ENCODE peak calls at places on chromosomes 16 and 17, in five cellular contexts. D is AG08396, N is aorta, F is heart left ventricle, W is T-helper 1 cell. X is an unnamed sample.

GRCh38 chr17:3557768-3558583 is at the start of gene TRPV3:
- DNase-seq in N (peak; percentile 65), F (no peak), D (no peak), W (no peak), X (no peak)

GRCh38 chr17:37847102-37847501 is 77.1 kb upstream of the TBC1D3K start:
- DNase-seq in W (no peak), N (no peak), F (no peak), D (no peak), X (no peak)

GRCh38 chr16:86962913-86963312 is 354.3 kb downstream of the C16orf95 start:
- DNase-seq in F (no peak), N (no peak), W (no peak), D (no peak), X (no peak)

GRCh38 chr16:11175850-11176341 is 80.1 kb downstream of the SOCS1 start:
- DNase-seq in D (no peak), W (no peak), F (no peak), N (no peak), X (no peak)

GRCh38 chr17:58677204-58677880 is 14.5 kb downstream of the TEX14 start:
- DNase-seq in N (no peak), F (no peak), D (peak; percentile 19), W (no peak), X (no peak)

GRCh38 chr16:65954446-65954845 is 412.0 kb upstream of the CDH5 start:
- DNase-seq in W (no peak), D (no peak), F (no peak), N (no peak), X (no peak)

GRCh38 chr17:65434251-65434650 is 127.2 kb downstream of the AXIN2 start:
- DNase-seq in W (no peak), F (no peak), D (no peak), N (no peak), X (peak; percentile 37)

GRCh38 chr17:79377230-79377790 is 233.5 kb downstream of the RBFOX3 start:
- DNase-seq in N (no peak), D (no peak), F (no peak), W (no peak), X (no peak)

GRCh38 chr17:83176956-83177583 is 97.7 kb downstream of the METRNL start:
- DNase-seq in W (no peak), N (no peak), F (no peak), D (no peak), X (no peak)

GRCh38 chr16:29710227-29711219 is 31.5 kb downstream of the QPRT start:
- DNase-seq in W (no peak), F (no peak), D (peak; percentile 69), N (no peak), X (peak; percentile 79)

GRCh38 chr16:67001726-67002125 is 13.3 kb downstream of the CES4A start:
- DNase-seq in F (no peak), D (no peak), N (no peak), W (no peak), X (no peak)

GRCh38 chr16:83953796-83954576 is 946 bp downstream of the OSGIN1 start:
- DNase-seq in W (no peak), F (no peak), N (no peak), D (peak; percentile 44), X (peak; percentile 32)

GRCh38 chr17:75832164-75832651 is 12.0 kb downstream of the UNC13D start:
- DNase-seq in N (peak; percentile 80), W (no peak), F (no peak), D (peak; percentile 70), X (peak; percentile 89)

GRCh38 chr16:66740010-66740409 is 11.4 kb downstream of the DYNC1LI2 start:
- DNase-seq in F (no peak), N (no peak), W (no peak), D (peak; percentile 55), X (peak; percentile 41)

GRCh38 chr17:39782481-39782880 is 44.7 kb downstream of the GRB7 start:
- DNase-seq in W (no peak), N (no peak), D (no peak), F (no peak), X (peak; percentile 91)

GRCh38 chr16:3143598-3144330 is 8.9 kb downstream of the ZNF213 start:
- DNase-seq in D (no peak), W (no peak), F (peak; percentile 74), N (peak; percentile 45), X (no peak)

GRCh38 chr17:3796110-3796821 is 4.7 kb downstream of the ITGAE start:
- DNase-seq in F (no peak), W (no peak), D (no peak), N (no peak), X (no peak)

GRCh38 chr17:2911035-2911754 is 115.0 kb downstream of the RAP1GAP2 start:
- DNase-seq in W (no peak), N (no peak), D (no peak), F (no peak), X (no peak)

GRCh38 chr17:68455756-68456528 is 1.4 kb downstream of the WIPI1 start:
- DNase-seq in W (no peak), D (peak; percentile 56), F (no peak), N (no peak), X (peak; percentile 96)

GRCh38 chr17:15171433-15172047 is 93.6 kb downstream of the PMP22 start:
- DNase-seq in D (peak; percentile 74), W (no peak), N (peak; percentile 75), F (peak; percentile 81), X (peak; percentile 64)

GRCh38 chr17:38469875-38470274 is 41.6 kb downstream of the ARHGAP23 start:
- DNase-seq in F (no peak), D (no peak), W (no peak), N (no peak), X (peak; percentile 81)

GRCh38 chr17:72976971-72977767 is 115.3 kb downstream of the SLC39A11 start:
- DNase-seq in D (peak; percentile 91), N (peak; percentile 75), F (peak; percentile 69), W (no peak), X (peak; percentile 86)

GRCh38 chr17:75238684-75239191 is 22.7 kb downstream of the GGA3 start:
- DNase-seq in F (peak; percentile 79), N (no peak), D (peak; percentile 87), W (peak; percentile 38), X (peak; percentile 59)

GRCh38 chr17:29572691-29573557 is 4.4 kb downstream of the TP53I13 start:
- DNase-seq in D (peak; percentile 86), N (peak; percentile 75), F (peak; percentile 89), W (no peak), X (peak; percentile 61)

GRCh38 chr17:65978881-65979280 is 213.1 kb downstream of the CEP112 start:
- DNase-seq in F (no peak), W (no peak), D (no peak), N (no peak), X (peak; percentile 8)

GRCh38 chr16:83913234-83913633 is 14.3 kb downstream of the MLYCD start:
- DNase-seq in D (no peak), F (peak; percentile 85), W (no peak), N (no peak), X (no peak)

GRCh38 chr16:860891-861290 is 60.4 kb upstream of the GNG13 start:
- DNase-seq in D (no peak), W (no peak), N (no peak), F (peak; percentile 11), X (no peak)

GRCh38 chr16:55835578-55835977 is 2.7 kb upstream of the CES1 start:
- DNase-seq in D (no peak), N (peak; percentile 57), F (no peak), W (no peak), X (no peak)

GRCh38 chr17:5773942-5774341 is 189.6 kb upstream of the NLRP1 start:
- DNase-seq in D (no peak), W (no peak), N (no peak), F (no peak), X (no peak)

GRCh38 chr17:77125432-77125901 is 15.3 kb upstream of the SEC14L1 start:
- DNase-seq in F (no peak), W (no peak), D (peak; percentile 74), N (no peak), X (peak; percentile 72)

GRCh38 chr16:7650446-7650845 is 317.8 kb downstream of the RBFOX1 start:
- DNase-seq in D (no peak), N (no peak), F (no peak), W (no peak), X (no peak)

GRCh38 chr16:11145173-11145820 is 110.7 kb downstream of the SOCS1 start:
- DNase-seq in F (no peak), W (no peak), D (peak; percentile 43), N (no peak), X (peak; percentile 47)

X was measured in fibroblast of villous mesenchyme.